ENCODE peak calls at places on chromosomes 1 and 21, in five cellular contexts. F, E, X, C and B are unnamed samples.

GRCh38 chr21:44898011-44898493 is 22.6 kb downstream of the ITGB2 start:
- DNase-seq in X (no peak), F (no peak), C (no peak), E (no peak), B (no peak)

GRCh38 chr1:223249854-223250631 is 107.0 kb upstream of the TLR5 start:
- DNase-seq in X (no peak), C (no peak), F (no peak), E (no peak), B (no peak)

GRCh38 chr1:156045070-156045469 is 8.5 kb downstream of the UBQLN4 start:
- DNase-seq in E (no peak), F (no peak), C (no peak), X (no peak), B (no peak)

GRCh38 chr1:8343464-8344001 is 25.6 kb downstream of the SLC45A1 start:
- DNase-seq in X (peak), F (no peak), C (peak), E (peak), B (peak)

GRCh38 chr1:224219612-224220011 is 36.6 kb downstream of the DEGS1 start:
- DNase-seq in F (no peak), E (no peak), C (no peak), X (no peak), B (no peak)

GRCh38 chr21:36347962-36348328 is 27.9 kb downstream of the MORC3 start:
- DNase-seq in X (peak), C (no peak), F (no peak), E (no peak), B (peak)

GRCh38 chr1:178091986-178092745 is 1.7 kb upstream of the RASAL2 start:
- DNase-seq in X (peak), F (no peak), C (no peak), E (no peak), B (peak)

GRCh38 chr1:20291621-20292020 is 946 bp downstream of the VWA5B1 start:
- DNase-seq in E (no peak), C (no peak), X (no peak), F (peak), B (no peak)

GRCh38 chr1:202106340-202107284 is 16.1 kb upstream of the GPR37L1 start:
- DNase-seq in C (no peak), F (no peak), E (no peak), X (no peak), B (no peak)

GRCh38 chr1:162943627-162944026 is 82.7 kb upstream of the CCDC190 start:
- DNase-seq in C (peak), E (no peak), X (peak), F (no peak), B (peak)

GRCh38 chr1:3864884-3865283 is 7.6 kb downstream of the DFFB start:
- DNase-seq in F (no peak), C (no peak), E (no peak), X (no peak), B (no peak)

GRCh38 chr1:165467706-165468105 is 22.8 kb upstream of the RXRG start:
- DNase-seq in F (no peak), X (no peak), C (no peak), E (no peak), B (no peak)

GRCh38 chr1:33435096-33435820 is 4.4 kb upstream of the PHC2 start:
- DNase-seq in F (no peak), E (no peak), C (no peak), X (peak), B (peak)

GRCh38 chr21:41671859-41672542 is 94.9 kb downstream of the RIPK4 start:
- DNase-seq in F (no peak), C (no peak), X (no peak), E (no peak), B (no peak)

GRCh38 chr1:86753700-86754099 is 49.3 kb downstream of the SH3GLB1 start:
- DNase-seq in E (no peak), F (no peak), C (no peak), X (peak), B (no peak)

GRCh38 chr1:175129997-175130648 is 62.5 kb downstream of the KIAA0040 start:
- DNase-seq in X (peak), C (no peak), E (no peak), F (peak), B (no peak)

GRCh38 chr1:222815367-222815765 is 527 bp downstream of the DISP1 start:
- DNase-seq in C (no peak), F (no peak), X (peak), E (no peak), B (peak)

GRCh38 chr1:81126989-81127571 is 673.7 kb upstream of the ADGRL2 start:
- DNase-seq in X (peak), E (no peak), F (no peak), C (no peak), B (peak)

GRCh38 chr1:47696911-47697441 is 259.1 kb downstream of the FOXD2 start:
- DNase-seq in X (no peak), C (no peak), E (no peak), F (no peak), B (no peak)

GRCh38 chr1:117271129-117271528 is 60.4 kb upstream of the VTCN1 start:
- DNase-seq in F (no peak), E (no peak), X (no peak), C (no peak), B (no peak)

GRCh38 chr21:14617040-14617393 is 70.9 kb upstream of the SAMSN1 start:
- DNase-seq in F (no peak), X (no peak), E (no peak), C (no peak), B (no peak)

GRCh38 chr21:29717659-29718058 is 222.1 kb downstream of the GRIK1 start:
- DNase-seq in F (no peak), X (no peak), C (no peak), E (no peak), B (no peak)

GRCh38 chr1:64848812-64849211 is 103.9 kb downstream of the RAVER2 start:
- DNase-seq in F (no peak), C (no peak), E (no peak), X (no peak), B (no peak)

GRCh38 chr1:245386321-245387002 is 231.7 kb downstream of the KIF26B start:
- DNase-seq in F (no peak), C (no peak), X (no peak), E (no peak), B (no peak)

GRCh38 chr1:167676916-167677848 is 44.6 kb upstream of the MPZL1 start:
- DNase-seq in X (no peak), F (no peak), C (no peak), E (no peak), B (no peak)

GRCh38 chr1:59229138-59229537 is 67.8 kb upstream of the FGGY start:
- DNase-seq in X (peak), E (no peak), F (no peak), C (no peak), B (no peak)

GRCh38 chr1:113538225-113538624 is 147.9 kb downstream of the MAGI3 start:
- DNase-seq in C (no peak), X (no peak), F (no peak), E (no peak), B (peak)

GRCh38 chr21:36730291-36731281 is 31.7 kb downstream of the SIM2 start:
- DNase-seq in C (no peak), F (no peak), E (peak), X (no peak), B (no peak)

GRCh38 chr21:13937236-13937635 is 273.5 kb downstream of the LIPI start:
- DNase-seq in C (no peak), F (no peak), X (no peak), E (no peak), B (no peak)

GRCh38 chr1:155569988-155570592 is 7.5 kb upstream of the ASH1L start:
- DNase-seq in X (peak), E (no peak), F (no peak), C (no peak), B (no peak)

GRCh38 chr1:3431266-3431665 is 23.2 kb upstream of the ARHGEF16 start:
- DNase-seq in X (no peak), C (no peak), E (no peak), F (peak), B (no peak)

GRCh38 chr1:101000141-101000867 is 25.3 kb downstream of the DPH5 start:
- DNase-seq in F (no peak), C (no peak), X (no peak), E (no peak), B (no peak)

GRCh38 chr1:100989306-100990077 is 36.1 kb downstream of the DPH5 start:
- DNase-seq in X (peak), F (no peak), E (no peak), C (peak), B (peak)

GRCh38 chr1:100995196-100995983 is 30.2 kb downstream of the DPH5 start:
- DNase-seq in C (no peak), X (no peak), F (no peak), E (no peak), B (no peak)
- TF ChIP-seq CTCF in C (no peak), X (no peak), F (no peak), E (no peak), B (no peak)

GRCh38 chr1:221271696-221272095 is 392.5 kb downstream of the HLX start:
- DNase-seq in X (no peak), E (no peak), C (no peak), F (no peak), B (no peak)

GRCh38 chr1:221274373-221274772 is 395.1 kb downstream of the HLX start:
- DNase-seq in C (no peak), F (no peak), X (no peak), E (no peak), B (no peak)

GRCh38 chr1:221276911-221277310 is 397.7 kb downstream of the HLX start:
- DNase-seq in C (no peak), X (peak), E (no peak), F (no peak), B (no peak)

GRCh38 chr1:221268295-221268694 is 389.1 kb downstream of the HLX start:
- DNase-seq in C (peak), X (peak), E (no peak), F (no peak), B (peak)

GRCh38 chr1:221272940-221273339 is 393.7 kb downstream of the HLX start:
- DNase-seq in X (no peak), E (no peak), C (no peak), F (no peak), B (no peak)
- TF ChIP-seq CTCF in X (no peak), E (no peak), C (no peak), F (no peak), B (peak)

DNA sequence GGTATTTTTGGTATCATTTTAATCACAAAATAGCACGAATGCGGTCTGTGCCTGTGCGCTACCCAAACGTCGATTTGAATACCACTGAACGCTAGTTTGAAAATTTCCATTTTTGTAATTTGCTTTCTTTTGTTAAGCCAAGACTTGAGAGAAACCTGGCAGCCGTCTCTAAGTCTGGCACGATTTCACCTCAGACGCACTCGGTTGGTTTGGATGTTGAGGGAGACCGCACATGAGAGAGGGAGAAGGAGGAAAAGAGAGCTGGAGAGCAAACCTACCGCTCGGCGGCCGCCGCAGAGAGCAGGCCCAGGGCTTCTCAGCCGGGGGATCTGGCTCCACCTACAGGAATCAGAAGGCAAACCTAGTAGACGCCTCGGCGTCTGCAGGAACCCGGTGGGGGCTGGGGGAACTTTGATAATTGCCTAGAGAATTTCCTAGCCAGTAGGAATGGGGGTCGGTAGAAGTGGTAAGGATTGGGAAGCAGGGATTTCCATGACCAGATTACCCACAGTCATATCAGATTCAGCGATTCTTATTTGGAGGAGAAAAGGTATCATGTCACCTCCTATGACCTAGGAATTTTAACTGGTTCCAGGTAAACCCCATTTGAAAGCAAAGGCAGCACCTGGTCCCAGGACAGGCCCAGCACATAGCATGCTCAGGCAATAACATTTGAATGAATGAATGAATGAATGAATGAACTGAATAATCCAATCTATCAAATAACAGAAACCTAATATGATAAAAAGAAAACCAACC is 83.2 kb downstream of the TM2D1 start:
- DNase-seq in E (peak), C (no peak), X (peak), F (peak), B (no peak)
- TF ChIP-seq CTCF in E (peak), C (peak), X (peak), F (peak), B (peak)

DNA sequence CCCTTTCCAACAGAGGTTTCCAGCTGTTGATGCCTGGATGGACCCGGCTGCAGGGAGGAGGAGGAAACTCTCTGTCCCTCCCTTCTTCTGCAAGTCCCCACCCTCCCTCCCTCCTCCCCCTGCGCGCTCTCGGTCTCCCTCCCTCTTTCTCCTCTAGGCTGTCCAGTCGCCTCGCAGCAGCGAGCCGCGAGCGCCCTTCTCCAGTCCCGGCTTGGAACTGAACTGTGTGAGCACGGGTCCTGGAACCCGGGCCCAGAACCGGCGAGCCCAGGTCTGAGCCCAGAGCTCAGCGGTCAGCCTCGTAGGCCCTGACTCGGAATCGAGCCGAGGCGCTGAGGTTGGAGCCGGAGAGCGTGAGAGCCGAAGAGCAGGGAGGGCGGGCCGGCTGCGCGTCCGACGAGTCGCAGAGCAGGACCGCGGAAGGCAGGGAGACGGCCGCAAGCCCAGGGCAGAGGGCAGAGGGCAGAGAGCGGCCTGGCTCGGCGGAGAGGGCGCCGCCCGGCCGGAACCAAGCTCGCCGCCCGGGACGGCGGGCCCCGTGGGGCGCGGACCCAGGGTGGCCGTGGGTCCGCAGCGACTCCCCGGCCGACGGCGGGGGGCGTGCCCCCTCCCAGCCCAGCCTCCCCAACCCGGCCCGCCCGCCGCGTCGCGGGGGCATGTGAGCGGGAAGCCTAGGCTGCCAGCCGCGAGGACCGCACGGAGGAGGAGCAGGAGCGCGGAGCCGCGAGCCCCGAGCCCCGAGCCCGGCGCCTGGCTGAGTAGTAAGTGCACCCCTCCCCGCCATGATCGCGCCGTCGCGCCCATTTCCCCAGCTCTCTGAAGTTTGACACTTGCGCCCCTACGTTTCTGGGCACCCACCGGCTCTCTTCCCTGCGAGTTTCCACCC is at the start of gene SOX13:
- DNase-seq in X (peak), F (peak), E (peak), C (no peak), B (peak)
- TF ChIP-seq CTCF in X (peak), F (no peak), E (peak), C (no peak), B (peak)